ENCODE peak calls at places on chromosomes 4 and X, in eight cellular contexts. M is astrocyte; V is heart right ventricle; A is CD8-positive, alpha-beta memory T cell; J is A549; P is spleen; B is iPS DF 6.9; F is cardiac muscle cell. N is an unnamed sample.
A peak's percentile ranks its signal among the peaks of the same experiment; 100 is the strongest.

GRCh38 chrX:154805696-154806091 is 409 bp upstream of the MPP1 start:
- DNase-seq in M (peak; percentile 13), F (peak; percentile 51), B (no peak), J (no peak), P (no peak), V (no peak), A (no peak), N (no peak)

GRCh38 chr4:55312491-55313101 is 33.4 kb upstream of the SRD5A3 start:
- DNase-seq in A (peak; percentile 7), P (no peak), J (peak; percentile 41), F (peak; percentile 72), M (peak; percentile 27), V (peak; percentile 59), B (peak; percentile 39), N (peak; percentile 73)

GRCh38 chr4:121072080-121072835 is at the start of gene NDNF:
- DNase-seq in V (peak; percentile 44), B (no peak), J (no peak), P (no peak), M (peak; percentile 37), F (peak; percentile 47), A (peak; percentile 39), N (peak; percentile 69)

GRCh38 chr4:126777649-126778048 is 855.1 kb upstream of the INTU start:
- DNase-seq in J (no peak), F (peak; percentile 51), V (no peak), A (no peak), B (no peak), P (no peak), M (peak; percentile 83), N (peak; percentile 67)

GRCh38 chrX:129606918-129607317 is 47.8 kb downstream of the APLN start:
- DNase-seq in B (no peak), A (peak; percentile 54), P (no peak), J (peak; percentile 47), V (peak; percentile 57), F (peak; percentile 60), M (no peak), N (peak; percentile 77)

GRCh38 chr4:79198886-79199591 is 126.8 kb downstream of the NAA11 start:
- DNase-seq in A (no peak), V (no peak), M (peak; percentile 3), J (no peak), B (no peak), P (no peak), F (no peak), N (peak; percentile 83)

GRCh38 chrX:30561191-30561590 is 16.4 kb downstream of the TASL start:
- DNase-seq in P (no peak), M (no peak), V (peak; percentile 36), B (no peak), A (no peak), J (no peak), F (peak; percentile 2), N (peak; percentile 13)

GRCh38 chr4:15568814-15569213 is 86.3 kb downstream of the FBXL5 start:
- DNase-seq in M (no peak), P (no peak), A (no peak), F (no peak), V (no peak), J (no peak), B (no peak), N (no peak)

GRCh38 chr4:36187723-36188333 is 56.5 kb downstream of the ARAP2 start:
- DNase-seq in M (peak; percentile 16), J (peak; percentile 20), B (no peak), A (peak; percentile 9), V (no peak), P (no peak), F (peak; percentile 16), N (no peak)

GRCh38 chr4:5526070-5526831 is 182.1 kb downstream of the EVC2 start:
- DNase-seq in M (no peak), B (no peak), A (no peak), F (no peak), J (no peak), V (no peak), P (no peak), N (peak; percentile 49)

GRCh38 chrX:42495139-42495538 is 282.8 kb downstream of the PPP1R2C start:
- DNase-seq in M (no peak), P (no peak), A (peak; percentile 7), F (no peak), B (no peak), V (no peak), J (no peak), N (no peak)

GRCh38 chr4:11367371-11367770 is 61.3 kb downstream of the HS3ST1 start:
- DNase-seq in J (peak; percentile 21), V (peak; percentile 54), B (no peak), A (no peak), P (no peak), M (peak; percentile 35), F (peak; percentile 96), N (peak; percentile 11)

GRCh38 chr4:17599826-17600225 is 14.6 kb upstream of the MED28 start:
- DNase-seq in P (no peak), V (no peak), J (no peak), A (no peak), F (no peak), M (no peak), B (no peak), N (no peak)

GRCh38 chr4:183801460-183802168 is 103.5 kb upstream of the STOX2 start:
- DNase-seq in V (no peak), J (no peak), M (no peak), B (no peak), A (no peak), P (no peak), F (no peak), N (no peak)

GRCh38 chrX:114363346-114363745 is 220.5 kb upstream of the HTR2C start:
- DNase-seq in P (no peak), V (no peak), F (no peak), B (no peak), M (no peak), A (no peak), J (no peak), N (no peak)

GRCh38 chrX:103556941-103557340 is 28.4 kb upstream of the TCEAL4 start:
- DNase-seq in B (no peak), M (no peak), A (no peak), J (no peak), V (no peak), F (no peak), P (no peak), N (peak; percentile 74)

GRCh38 chr4:137534516-137534915 is 2.2 kb upstream of the PCDH18 start:
- DNase-seq in J (no peak), V (no peak), F (peak; percentile 69), P (no peak), B (no peak), A (no peak), M (no peak), N (no peak)

GRCh38 chrX:58025979-58026378 is 115.7 kb upstream of the ZXDA start:
- DNase-seq in M (no peak), A (peak; percentile 24), B (no peak), F (peak; percentile 2), V (peak; percentile 8), P (no peak), J (peak; percentile 44), N (peak; percentile 13)

GRCh38 chr4:169225812-169226211 is 44.9 kb downstream of the SH3RF1 start:
- DNase-seq in A (no peak), M (peak; percentile 74), P (no peak), B (no peak), J (no peak), F (peak; percentile 25), V (no peak), N (no peak)

GRCh38 chr4:41509411-41510008 is 28.4 kb upstream of the LIMCH1 start:
- DNase-seq in M (no peak), B (no peak), V (peak; percentile 42), P (no peak), A (no peak), F (no peak), J (no peak), N (peak; percentile 92)

GRCh38 chrX:111511477-111511876 is at the start of gene SERTM2:
- DNase-seq in P (no peak), F (peak; percentile 27), M (peak; percentile 30), J (no peak), B (no peak), V (no peak), A (no peak), N (peak; percentile 35)

GRCh38 chrX:103248553-103248952 is 6.4 kb downstream of the TCEAL8 start:
- DNase-seq in M (peak; percentile 3), P (no peak), F (peak; percentile 38), B (no peak), V (no peak), J (peak; percentile 16), A (peak; percentile 13), N (no peak)

DNA sequence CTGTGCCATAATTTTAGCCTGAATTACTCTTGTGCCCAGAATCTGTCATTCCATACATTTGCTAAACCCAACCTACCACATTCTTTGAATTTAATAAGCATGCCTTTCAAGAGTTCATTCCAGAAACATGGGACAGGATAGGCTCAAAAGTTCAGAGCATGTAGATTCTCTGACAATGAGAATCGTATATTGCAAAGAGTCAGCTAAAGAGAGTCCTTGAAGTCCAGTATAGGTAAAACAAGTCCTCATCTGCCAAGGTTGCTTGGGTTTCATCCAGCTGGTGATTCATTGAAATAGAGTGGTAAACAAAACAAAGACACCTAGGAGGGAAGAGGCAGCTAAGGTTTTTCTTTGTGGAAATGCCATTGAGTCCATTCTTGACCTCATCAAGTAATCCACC is 249.3 kb upstream of the DIPK2B start:
- DNase-seq in B (no peak), V (no peak), A (no peak), P (no peak), J (no peak), F (peak; percentile 47), M (peak; percentile 36), N (no peak)
- H3K4me1 ChIP-seq in B (peaks cover 2% of the 10 kb centered on the region), V (no peaks in the 10 kb centered on the region), A (no peaks in the 10 kb centered on the region), P (no peaks in the 10 kb centered on the region), J (peaks cover 23% of the 10 kb centered on the region), F (no peaks in the 10 kb centered on the region), M (peaks cover 9% of the 10 kb centered on the region), N (no peaks in the 10 kb centered on the region)

GRCh38 chr4:87500107-87500462 is 29.1 kb downstream of the SPARCL1 start:
- DNase-seq in A (no peak), M (no peak), F (no peak), V (no peak), P (no peak), B (no peak), J (no peak), N (no peak)
- H3K27ac ChIP-seq in A (no peak overlapping the region), M (no peak overlapping the region), F (no peak overlapping the region), V (no peak overlapping the region), P (no peak overlapping the region), B (no peak overlapping the region), J (no peak overlapping the region), N (no peak overlapping the region)

GRCh38 chr4:147831452-147832192 is 99.7 kb downstream of the ARHGAP10 start:
- DNase-seq in M (peak; percentile 87), P (no peak), J (peak; percentile 75), F (peak; percentile 76), V (peak; percentile 29), B (no peak), A (no peak), N (peak; percentile 21)
- H3K9me3 ChIP-seq in M (no peaks in the 10 kb centered on the region), P (no peaks in the 10 kb centered on the region), J (no peaks in the 10 kb centered on the region), F (no peaks in the 10 kb centered on the region), V (no peaks in the 10 kb centered on the region), B (no peaks in the 10 kb centered on the region), A (no peaks in the 10 kb centered on the region), N (no peaks in the 10 kb centered on the region)

DNA sequence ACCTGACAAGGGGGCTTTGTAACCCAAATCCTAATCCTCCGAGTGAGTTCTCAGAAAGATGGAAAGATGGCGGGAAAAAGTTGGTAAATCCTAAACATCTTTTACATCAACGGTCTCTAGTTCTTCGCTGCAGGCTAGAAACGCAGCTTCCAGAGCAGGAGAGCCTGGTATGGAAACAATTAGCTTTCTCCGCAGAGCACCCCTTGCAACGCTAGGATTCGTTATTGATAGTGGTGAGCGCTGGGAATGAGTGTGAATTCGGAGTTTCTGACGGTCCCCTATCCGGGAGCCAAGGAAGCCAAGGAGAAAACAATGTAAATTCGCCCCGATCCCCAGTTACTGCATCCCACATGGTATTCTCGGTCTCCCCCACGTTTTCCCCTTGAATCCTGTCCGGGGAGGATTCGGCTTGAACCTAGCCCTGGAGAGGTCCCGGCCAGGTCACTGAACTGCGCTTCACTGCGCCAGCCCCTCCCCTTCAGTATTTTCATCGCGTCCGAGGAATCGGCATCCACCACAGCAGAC is 4.7 kb upstream of the NEUROG2 start:
- DNase-seq in P (no peak), M (no peak), B (no peak), J (no peak), V (no peak), A (no peak), F (no peak), N (no peak)
- H3K4me1 ChIP-seq in P (peaks cover 18% of the 10 kb centered on the region), M (peaks cover 3% of the 10 kb centered on the region), B (no peaks in the 10 kb centered on the region), J (peaks cover 14% of the 10 kb centered on the region), V (peaks cover under 1% of the 10 kb centered on the region), A (peaks cover 33% of the 10 kb centered on the region), F (peaks cover 7% of the 10 kb centered on the region), N (no peaks in the 10 kb centered on the region)